ENCODE peak calls at places on chromosome 9, in seven cellular contexts. L, C, V, G, T, D and E are unnamed samples.

GRCh38 chr9:4934976-4935672 is 49.9 kb upstream of the JAK2 start:
- DNase-seq in L (no peak), C (no peak), V (peak; percentile 6), G (peak; percentile 96), T (no peak), D (peak; percentile 25), E (no peak)

GRCh38 chr9:14768561-14769234 is 46.2 kb upstream of the CER1 start:
- DNase-seq in L (no peak), C (peak; percentile 61), V (peak; percentile 77), G (peak; percentile 83), T (no peak), D (peak; percentile 77), E (no peak)

GRCh38 chr9:9764821-9765220 is 848.0 kb downstream of the PTPRD start:
- DNase-seq in L (no peak), C (no peak), V (no peak), G (peak; percentile 47), T (no peak), D (peak; percentile 47), E (no peak)

GRCh38 chr9:134502261-134503211 is 139.1 kb upstream of the COL5A1 start:
- DNase-seq in L (no peak), C (peak; percentile 85), V (peak; percentile 98), G (no peak), T (peak; percentile 82), D (peak; percentile 99), E (peak; percentile 91)

GRCh38 chr9:93658184-93658925 is 82.0 kb downstream of the PHF2 start:
- DNase-seq in L (no peak), C (no peak), V (no peak), G (no peak), T (peak; percentile 14), D (no peak), E (no peak)

GRCh38 chr9:125516381-125516960 is 190.5 kb downstream of the MAPKAP1 start:
- DNase-seq in L (no peak), C (no peak), V (no peak), G (no peak), T (no peak), D (no peak), E (no peak)

GRCh38 chr9:129352157-129352870 is 174.3 kb upstream of the IER5L start:
- DNase-seq in L (no peak), C (no peak), V (peak; percentile 50), G (peak; percentile 80), T (peak; percentile 60), D (peak; percentile 41), E (no peak)

GRCh38 chr9:134950811-134951210 is 33.1 kb upstream of the FCN1 start:
- DNase-seq in L (no peak), C (no peak), V (no peak), G (no peak), T (no peak), D (no peak), E (peak; percentile 35)

GRCh38 chr9:19967567-19968459 is 179.0 kb upstream of the SLC24A2 start:
- DNase-seq in L (no peak), C (no peak), V (peak; percentile 10), G (peak; percentile 64), T (no peak), D (no peak), E (no peak)

GRCh38 chr9:131826053-131826452 is 86.2 kb upstream of the RAPGEF1 start:
- DNase-seq in L (no peak), C (no peak), V (no peak), G (no peak), T (no peak), D (no peak), E (no peak)

GRCh38 chr9:134152022-134152448 is 12.3 kb downstream of the RNU6ATAC start:
- DNase-seq in L (no peak), C (no peak), V (no peak), G (no peak), T (no peak), D (no peak), E (no peak)

GRCh38 chr9:4662989-4663792 is 1.1 kb downstream of the PLPP6 start:
- DNase-seq in L (no peak), C (peak; percentile 29), V (no peak), G (peak; percentile 66), T (no peak), D (peak; percentile 26), E (no peak)

GRCh38 chr9:89482950-89483349 is 15.0 kb downstream of the SEMA4D start:
- DNase-seq in L (peak; percentile 56), C (no peak), V (no peak), G (no peak), T (no peak), D (no peak), E (no peak)

GRCh38 chr9:114638441-114638840 is 19.2 kb downstream of the TEX53 start:
- DNase-seq in L (no peak), C (no peak), V (no peak), G (no peak), T (no peak), D (no peak), E (no peak)

GRCh38 chr9:68416891-68417570 is 60.6 kb downstream of the PGM5 start:
- DNase-seq in L (no peak), C (peak; percentile 38), V (peak; percentile 2), G (peak; percentile 52), T (no peak), D (peak; percentile 16), E (no peak)

GRCh38 chr9:33480976-33481375 is 7.3 kb upstream of the NOL6 start:
- DNase-seq in L (no peak), C (no peak), V (no peak), G (no peak), T (no peak), D (no peak), E (no peak)

GRCh38 chr9:113652355-113653152 is 189.0 kb downstream of the RGS3 start:
- DNase-seq in L (no peak), C (no peak), V (no peak), G (no peak), T (no peak), D (no peak), E (no peak)

GRCh38 chr9:93079371-93079770 is 16.6 kb upstream of the CARD19 start:
- DNase-seq in L (no peak), C (no peak), V (no peak), G (no peak), T (no peak), D (no peak), E (peak; percentile 15)

GRCh38 chr9:27003406-27004147 is 1.9 kb downstream of the LRRC19 start:
- DNase-seq in L (no peak), C (no peak), V (no peak), G (no peak), T (no peak), D (no peak), E (no peak)

GRCh38 chr9:95003694-95004451 is 277.4 kb downstream of the AOPEP start:
- DNase-seq in L (peak; percentile 59), C (peak; percentile 31), V (peak; percentile 69), G (peak; percentile 74), T (peak; percentile 73), D (peak; percentile 82), E (peak; percentile 71)

GRCh38 chr9:128733256-128733655 is 9.3 kb upstream of the ZDHHC12 start:
- DNase-seq in L (no peak), C (peak; percentile 87), V (peak; percentile 90), G (peak; percentile 96), T (peak; percentile 70), D (peak; percentile 81), E (peak; percentile 63)

GRCh38 chr9:35790385-35791291 is 753 bp upstream of the NPR2 start:
- DNase-seq in L (peak; percentile 76), C (peak; percentile 63), V (peak; percentile 92), G (peak; percentile 79), T (peak; percentile 76), D (peak; percentile 93), E (peak; percentile 77)

GRCh38 chr9:87766697-87767096 is 40.8 kb downstream of the CTSL start:
- DNase-seq in L (no peak), C (no peak), V (no peak), G (no peak), T (no peak), D (no peak), E (no peak)